ENCODE peak calls at places on chromosomes 12 and 14, in four cellular contexts. M is fibroblast of lung, U is PC-3, Z is H1. X is an unnamed sample.

GRCh38 chr12:31783996-31784645 is 55.3 kb upstream of the AMN1 start:
- DNase-seq in M (no peak), Z (no peak), U (no peak), X (no peak)

GRCh38 chr12:102702447-102703114 is 214.5 kb downstream of the PAH start:
- DNase-seq in U (peak; percentile 25), Z (peak; percentile 65), M (peak; percentile 65), X (peak; percentile 20)

GRCh38 chr14:68016243-68016914 is 196.8 kb downstream of the RAD51B start:
- DNase-seq in M (peak; percentile 75), Z (no peak), U (no peak), X (no peak)

GRCh38 chr12:14874882-14875281 is 10.8 kb downstream of the MGP start:
- DNase-seq in U (peak; percentile 23), M (no peak), Z (no peak), X (no peak)

GRCh38 chr14:100578552-100578951 is 8.7 kb downstream of the BEGAIN start:
- DNase-seq in U (no peak), M (peak; percentile 10), Z (no peak), X (peak; percentile 25)

GRCh38 chr14:58607131-58607531 is 30.6 kb upstream of the DACT1 start:
- DNase-seq in Z (no peak), U (no peak), M (no peak), X (no peak)

GRCh38 chr12:101616027-101616494 is 21.3 kb downstream of the MYBPC1 start:
- DNase-seq in M (peak; percentile 71), U (peak; percentile 22), Z (no peak), X (peak; percentile 23)

GRCh38 chr12:104381721-104382480 is 74.8 kb upstream of the CHST11 start:
- DNase-seq in U (peak; percentile 96), M (peak; percentile 84), Z (peak; percentile 93), X (peak; percentile 62)

GRCh38 chr12:90621927-90622326 is 333.0 kb downstream of the CCER1 start:
- DNase-seq in U (peak; percentile 14), M (peak; percentile 80), Z (no peak), X (peak; percentile 26)

GRCh38 chr12:27866382-27867101 is 86.5 kb upstream of the MANSC4 start:
- DNase-seq in M (peak; percentile 53), U (peak; percentile 34), Z (no peak), X (peak; percentile 37)

GRCh38 chr12:75478395-75478794 is 2.2 kb upstream of the GLIPR1 start:
- DNase-seq in U (no peak), Z (no peak), M (peak; percentile 82), X (peak; percentile 20)

GRCh38 chr12:120438495-120439198 is 734 bp downstream of the COX6A1 start:
- DNase-seq in M (no peak), Z (no peak), U (no peak), X (no peak)

GRCh38 chr14:105182296-105183020 is 1.3 kb upstream of the NUDT14 start:
- DNase-seq in U (no peak), M (no peak), Z (no peak), X (no peak)
- TF ChIP-seq EZH2 in U (no peak), M (no peak), Z (no peak), X (no peak)

GRCh38 chr14:61080591-61081010 is 99.6 kb downstream of the SLC38A6 start:
- DNase-seq in M (peak; percentile 80), U (no peak), Z (no peak), X (no peak)

GRCh38 chr14:61077437-61077836 is 96.4 kb downstream of the SLC38A6 start:
- DNase-seq in Z (no peak), M (no peak), U (peak; percentile 51), X (no peak)

GRCh38 chr14:61077946-61078738 is 97.1 kb downstream of the SLC38A6 start:
- DNase-seq in Z (no peak), U (peak; percentile 93), M (no peak), X (peak; percentile 4)

GRCh38 chr14:61074852-61075251 is 93.8 kb downstream of the SLC38A6 start:
- DNase-seq in M (no peak), Z (no peak), U (no peak), X (no peak)

GRCh38 chr14:61076531-61076930 is 95.5 kb downstream of the SLC38A6 start:
- DNase-seq in Z (no peak), U (no peak), M (peak; percentile 64), X (no peak)
- H3K9ac ChIP-seq in Z (no peak overlapping the region), U (peak overlapping the region; percentile 52), M (no peak overlapping the region), X (no peak overlapping the region)

GRCh38 chr12:25785164-25785563 is 173.3 kb upstream of the RASSF8 start:
- DNase-seq in M (no peak), U (peak; percentile 52), Z (no peak), X (no peak)

GRCh38 chr12:25781223-25781622 is 177.3 kb upstream of the RASSF8 start:
- DNase-seq in Z (no peak), U (no peak), M (no peak), X (no peak)

GRCh38 chr12:25787701-25788100 is 170.8 kb upstream of the RASSF8 start:
- DNase-seq in U (no peak), Z (no peak), M (no peak), X (no peak)

GRCh38 chr12:25783566-25783965 is 174.9 kb upstream of the RASSF8 start:
- DNase-seq in U (no peak), Z (no peak), M (no peak), X (no peak)

DNA sequence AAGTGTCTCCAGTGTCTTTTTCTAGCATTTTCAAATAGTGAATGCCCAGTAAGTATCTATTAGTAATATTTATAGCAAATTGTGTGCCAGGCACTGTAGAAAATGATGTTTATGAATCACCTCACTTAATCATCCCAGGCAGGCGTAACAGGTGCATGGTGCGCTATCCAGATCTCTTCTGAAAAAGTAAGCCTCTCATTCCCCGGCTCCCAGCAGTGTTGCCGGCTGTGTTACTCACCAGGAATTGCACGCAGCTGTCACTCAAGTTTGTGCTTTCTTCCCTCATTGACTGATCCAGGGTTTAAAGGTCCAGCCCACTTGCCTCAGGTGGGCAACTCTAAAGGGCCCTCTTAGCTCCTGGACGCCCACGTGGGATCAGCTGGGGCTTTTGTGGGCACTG is 173.8 kb upstream of the RASSF8 start:
- DNase-seq in M (no peak), Z (no peak), U (peak; percentile 43), X (no peak)
- H3K4me3 ChIP-seq in M (no peak overlapping the region), Z (no peak overlapping the region), U (no peak overlapping the region), X (no peak overlapping the region)

GRCh38 chr12:65734226-65734625 is 90.1 kb upstream of the HMGA2 start:
- DNase-seq in Z (no peak), U (no peak), M (no peak), X (no peak)

GRCh38 chr12:65728348-65728912 is 95.9 kb upstream of the HMGA2 start:
- DNase-seq in M (no peak), U (no peak), Z (no peak), X (no peak)

GRCh38 chr12:65725376-65725775 is 98.9 kb upstream of the HMGA2 start:
- DNase-seq in U (peak; percentile 24), Z (no peak), M (peak; percentile 24), X (peak; percentile 29)

GRCh38 chr12:65731771-65732170 is 92.5 kb upstream of the HMGA2 start:
- DNase-seq in M (no peak), U (no peak), Z (no peak), X (no peak)

GRCh38 chr12:65728913-65729793 is 95.1 kb upstream of the HMGA2 start:
- DNase-seq in U (no peak), Z (peak; percentile 74), M (no peak), X (peak; percentile 32)
- TF ChIP-seq EZH2 in U (no peak), Z (peak; percentile 61), M (no peak), X (no peak)

GRCh38 chr12:11959117-11959823 is 111.5 kb upstream of the BCL2L14 start:
- DNase-seq in Z (peak; percentile 24), U (peak; percentile 67), M (no peak), X (peak; percentile 50)
- H3K9ac ChIP-seq in Z (no peak overlapping the region), U (peak overlapping the region; percentile 79), M (no peak overlapping the region), X (no peak overlapping the region)